ENCODE peak calls at places on chromosome 5, in four cellular contexts. Y is neural crest cell, O is Right ventricle myocardium superior, Z is glutamatergic neuron. E is an unnamed sample.

GRCh38 chr5:152142845-152143469 is 218.3 kb upstream of the GLRA1 start:
- DNase-seq in Y (peak), O (peak), Z (peak), E (peak)

GRCh38 chr5:6574537-6574936 is 58.3 kb downstream of the NSUN2 start:
- DNase-seq in Y (no peak), O (no peak), Z (no peak), E (no peak)

GRCh38 chr5:1966461-1966860 is 83.7 kb upstream of the IRX4 start:
- DNase-seq in Y (no peak), O (no peak), Z (no peak), E (no peak)

GRCh38 chr5:78647411-78647818 is 1.2 kb downstream of the LHFPL2 start:
- DNase-seq in Y (no peak), O (no peak), Z (no peak), E (peak)

GRCh38 chr5:1479066-1479465 is 33.8 kb upstream of the SLC6A3 start:
- DNase-seq in Y (no peak), O (peak), Z (no peak), E (no peak)

GRCh38 chr5:125478599-125478998 is 732.2 kb upstream of the ZNF608 start:
- DNase-seq in Y (no peak), O (no peak), Z (no peak), E (no peak)

GRCh38 chr5:16909464-16909863 is 26.6 kb downstream of the MYO10 start:
- DNase-seq in Y (no peak), O (no peak), Z (no peak), E (no peak)

GRCh38 chr5:151094861-151095260 is 14.0 kb upstream of the TNIP1 start:
- DNase-seq in Y (no peak), O (no peak), Z (no peak), E (no peak)

GRCh38 chr5:178832618-178833201 is 27.0 kb upstream of the ZNF354B start:
- DNase-seq in Y (no peak), O (no peak), Z (no peak), E (no peak)

GRCh38 chr5:72272393-72272792 is 47.6 kb downstream of the MRPS27 start:
- DNase-seq in Y (no peak), O (no peak), Z (no peak), E (no peak)

GRCh38 chr5:35478856-35479682 is 138.6 kb upstream of the SPEF2 start:
- DNase-seq in Y (no peak), O (no peak), Z (no peak), E (no peak)

GRCh38 chr5:61301345-61301744 is 30.7 kb upstream of the ZSWIM6 start:
- DNase-seq in Y (no peak), O (no peak), Z (no peak), E (no peak)

GRCh38 chr5:177435847-177436536 is 9.5 kb downstream of the GRK6 start:
- DNase-seq in Y (no peak), O (no peak), Z (no peak), E (peak)

GRCh38 chr5:116009806-116010205 is 22.5 kb upstream of the ARL14EPL start:
- DNase-seq in Y (no peak), O (no peak), Z (no peak), E (no peak)

GRCh38 chr5:53479656-53480473 is 564 bp upstream of the FST start:
- DNase-seq in Y (peak), O (peak), Z (peak), E (peak)

GRCh38 chr5:2921176-2921575 is 169.7 kb upstream of the IRX2 start:
- DNase-seq in Y (no peak), O (no peak), Z (no peak), E (no peak)

GRCh38 chr5:23494558-23494957 is 12.9 kb upstream of the PRDM9 start:
- DNase-seq in Y (no peak), O (no peak), Z (no peak), E (no peak)

GRCh38 chr5:17151686-17152085 is 65.7 kb upstream of the BASP1 start:
- DNase-seq in Y (no peak), O (no peak), Z (no peak), E (no peak)

GRCh38 chr5:136207631-136208030 is 14.7 kb upstream of the SMIM32 start:
- DNase-seq in Y (no peak), O (no peak), Z (no peak), E (no peak)

GRCh38 chr5:83540105-83540504 is 68.6 kb downstream of the VCAN start:
- DNase-seq in Y (no peak), O (no peak), Z (no peak), E (no peak)

GRCh38 chr5:179269781-179270543 is 75.3 kb downstream of the ADAMTS2 start:
- DNase-seq in Y (no peak), O (peak), Z (peak), E (peak)

GRCh38 chr5:109748545-109748944 is 58.8 kb downstream of the MAN2A1 start:
- DNase-seq in Y (no peak), O (no peak), Z (no peak), E (no peak)